ENCODE peak calls at places on chromosome 16, in nine cellular contexts. E, V, Q, S, R, B, A, Z and G are unnamed samples.
A peak's percentile ranks its signal among the peaks of the same experiment; 100 is the strongest.

GRCh38 chr16:48101069-48101674 is 54.6 kb downstream of the ABCC12 start:
- DNase-seq in E (no peak), V (no peak), Q (no peak), S (no peak), R (no peak), B (no peak), A (no peak), Z (no peak), G (peak; percentile 14)

GRCh38 chr16:68707341-68708152 is 29.5 kb upstream of the CDH1 start:
- DNase-seq in E (peak; percentile 85), V (no peak), Q (no peak), S (no peak), R (no peak), B (no peak), A (peak; percentile 67), Z (no peak), G (peak; percentile 97)

GRCh38 chr16:81405702-81406113 is 38.9 kb upstream of the CMIP start:
- DNase-seq in E (peak; percentile 67), V (peak; percentile 90), Q (peak; percentile 29), S (no peak), R (peak; percentile 31), B (no peak), A (peak; percentile 36), Z (no peak), G (peak; percentile 98)

GRCh38 chr16:86718118-86718517 is 139.8 kb downstream of the FOXL1 start:
- DNase-seq in E (no peak), V (no peak), Q (no peak), S (no peak), R (no peak), B (no peak), A (no peak), Z (peak; percentile 4), G (peak; percentile 52)

GRCh38 chr16:65386707-65387106 is 264.8 kb upstream of the CDH11 start:
- DNase-seq in E (no peak), V (no peak), Q (no peak), S (no peak), R (no peak), B (no peak), A (no peak), Z (no peak), G (no peak)

GRCh38 chr16:88013766-88014165 is 62.5 kb downstream of the BANP start:
- DNase-seq in E (no peak), V (no peak), Q (no peak), S (no peak), R (no peak), B (no peak), A (no peak), Z (no peak), G (no peak)

GRCh38 chr16:66502020-66502913 is 47.7 kb downstream of the TK2 start:
- DNase-seq in E (peak; percentile 70), V (no peak), Q (no peak), S (no peak), R (no peak), B (no peak), A (no peak), Z (no peak), G (peak; percentile 36)

GRCh38 chr16:79093554-79093967 is 507.0 kb downstream of the MAF start:
- DNase-seq in E (peak; percentile 52), V (no peak), Q (no peak), S (no peak), R (no peak), B (peak; percentile 21), A (no peak), Z (no peak), G (no peak)

GRCh38 chr16:14562691-14563491 is 67.2 kb downstream of the PARN start:
- DNase-seq in E (peak; percentile 64), V (no peak), Q (no peak), S (no peak), R (no peak), B (no peak), A (no peak), Z (no peak), G (peak; percentile 83)

GRCh38 chr16:66569131-66569530 is 2.9 kb downstream of the CMTM1 start:
- DNase-seq in E (no peak), V (no peak), Q (no peak), S (no peak), R (no peak), B (no peak), A (no peak), Z (no peak), G (no peak)

GRCh38 chr16:31063495-31063842 is 10.6 kb downstream of the ZNF668 start:
- DNase-seq in E (no peak), V (no peak), Q (no peak), S (no peak), R (no peak), B (no peak), A (no peak), Z (no peak), G (no peak)

GRCh38 chr16:84603115-84603816 is 14.6 kb downstream of the COTL1 start:
- DNase-seq in E (peak; percentile 82), V (peak; percentile 82), Q (no peak), S (no peak), R (peak; percentile 92), B (no peak), A (no peak), Z (no peak), G (peak; percentile 89)

GRCh38 chr16:58399718-58400633 is 7.7 kb downstream of the GINS3 start:
- DNase-seq in E (no peak), V (no peak), Q (no peak), S (no peak), R (no peak), B (no peak), A (no peak), Z (no peak), G (no peak)

GRCh38 chr16:20871258-20871657 is 28.9 kb downstream of the DCUN1D3 start:
- DNase-seq in E (no peak), V (no peak), Q (no peak), S (no peak), R (no peak), B (no peak), A (no peak), Z (no peak), G (no peak)

GRCh38 chr16:81624718-81625543 is 154.2 kb upstream of the PLCG2 start:
- DNase-seq in E (no peak), V (no peak), Q (no peak), S (no peak), R (no peak), B (no peak), A (no peak), Z (no peak), G (peak; percentile 60)

GRCh38 chr16:46947900-46948547 is 25.4 kb downstream of the DNAJA2 start:
- DNase-seq in E (peak; percentile 38), V (no peak), Q (peak; percentile 44), S (no peak), R (no peak), B (peak; percentile 48), A (peak; percentile 24), Z (peak; percentile 19), G (peak; percentile 52)

GRCh38 chr16:30786936-30787612 is at the start of gene ZNF629:
- DNase-seq in E (peak; percentile 77), V (no peak), Q (peak; percentile 84), S (no peak), R (no peak), B (no peak), A (peak; percentile 70), Z (no peak), G (peak; percentile 62)

GRCh38 chr16:64475627-64476351 is 646.1 kb downstream of the CDH11 start:
- DNase-seq in E (no peak), V (no peak), Q (no peak), S (no peak), R (no peak), B (no peak), A (no peak), Z (no peak), G (no peak)

GRCh38 chr16:30934827-30935557 is 11.6 kb downstream of the FBXL19 start:
- DNase-seq in E (no peak), V (no peak), Q (no peak), S (no peak), R (no peak), B (no peak), A (peak; percentile 82), Z (no peak), G (no peak)

GRCh38 chr16:86961133-86961720 is 356.0 kb downstream of the C16orf95 start:
- DNase-seq in E (no peak), V (no peak), Q (no peak), S (no peak), R (no peak), B (no peak), A (no peak), Z (no peak), G (no peak)

GRCh38 chr16:2082171-2082982 is 34.6 kb downstream of the TSC2 start:
- DNase-seq in E (no peak), V (no peak), Q (peak; percentile 47), S (no peak), R (no peak), B (no peak), A (no peak), Z (no peak), G (peak; percentile 64)

GRCh38 chr16:1614226-1615102 is 2.3 kb downstream of the CRAMP1 start:
- DNase-seq in E (no peak), V (no peak), Q (no peak), S (no peak), R (no peak), B (peak; percentile 12), A (peak; percentile 38), Z (no peak), G (peak; percentile 57)

GRCh38 chr16:15759070-15759469 is 97.8 kb downstream of the MYH11 start:
- DNase-seq in E (no peak), V (no peak), Q (no peak), S (no peak), R (no peak), B (no peak), A (no peak), Z (no peak), G (no peak)

GRCh38 chr16:56372938-56373337 is 52.4 kb downstream of the AMFR start:
- DNase-seq in E (no peak), V (no peak), Q (no peak), S (no peak), R (no peak), B (no peak), A (no peak), Z (no peak), G (no peak)

GRCh38 chr16:424033-424622 is 1.3 kb upstream of the RAB11FIP3 start:
- DNase-seq in E (peak; percentile 69), V (peak; percentile 79), Q (no peak), S (no peak), R (peak; percentile 93), B (no peak), A (no peak), Z (no peak), G (peak; percentile 90)

GRCh38 chr16:17744903-17745581 is 274.3 kb upstream of the XYLT1 start:
- DNase-seq in E (no peak), V (no peak), Q (no peak), S (no peak), R (no peak), B (no peak), A (peak; percentile 30), Z (no peak), G (no peak)